ENCODE peak calls at places on chromosome 16, in nine cellular contexts. One of them, this sample, is unnamed.
A peak's percentile ranks its signal among the peaks of the same experiment; 100 is the strongest.

GRCh38 chr16:27430923-27431484 is 29.0 kb downstream of the IL21R start:
- DNase-seq in body of pancreas: no peak
- DNase-seq in Peyer's patch: no peak
- DNase-seq in lung: peak; percentile 18
- DNase-seq in uterus: no peak
- DNase-seq in stomach: peak; percentile 13
- DNase-seq in mucosa of descending colon: no peak
- DNase-seq in transverse colon: no peak
- DNase-seq in right cardiac atrium: no peak
- DNase-seq in this sample: no peak

GRCh38 chr16:51637744-51638100 is 486.7 kb upstream of the SALL1 start:
- DNase-seq in transverse colon: no peak
- DNase-seq in Peyer's patch: no peak
- DNase-seq in stomach: no peak
- DNase-seq in mucosa of descending colon: no peak
- DNase-seq in right cardiac atrium: no peak
- DNase-seq in uterus: no peak
- DNase-seq in body of pancreas: no peak
- DNase-seq in lung: no peak
- DNase-seq in this sample: no peak

GRCh38 chr16:78695371-78695770 is 595.9 kb downstream of the WWOX start:
- DNase-seq in Peyer's patch: no peak
- DNase-seq in transverse colon: no peak
- DNase-seq in uterus: no peak
- DNase-seq in stomach: no peak
- DNase-seq in mucosa of descending colon: no peak
- DNase-seq in right cardiac atrium: no peak
- DNase-seq in body of pancreas: peak; percentile 51
- DNase-seq in lung: no peak
- DNase-seq in this sample: no peak

GRCh38 chr16:48617711-48618148 is 7.8 kb upstream of the N4BP1 start:
- DNase-seq in Peyer's patch: no peak
- DNase-seq in uterus: no peak
- DNase-seq in right cardiac atrium: peak; percentile 71
- DNase-seq in stomach: peak; percentile 36
- DNase-seq in lung: peak; percentile 69
- DNase-seq in transverse colon: no peak
- DNase-seq in body of pancreas: peak; percentile 55
- DNase-seq in mucosa of descending colon: no peak
- DNase-seq in this sample: no peak

GRCh38 chr16:75555213-75555706 is 792 bp downstream of the TMEM231 start:
- DNase-seq in right cardiac atrium: peak; percentile 91
- DNase-seq in body of pancreas: peak; percentile 72
- DNase-seq in lung: peak; percentile 84
- DNase-seq in Peyer's patch: peak; percentile 72
- DNase-seq in mucosa of descending colon: peak; percentile 79
- DNase-seq in stomach: peak; percentile 67
- DNase-seq in uterus: peak; percentile 62
- DNase-seq in transverse colon: peak; percentile 82
- DNase-seq in this sample: peak; percentile 71

GRCh38 chr16:2028146-2028545 is 1.4 kb downstream of the NHERF2 start:
- DNase-seq in lung: no peak
- DNase-seq in Peyer's patch: no peak
- DNase-seq in transverse colon: no peak
- DNase-seq in right cardiac atrium: no peak
- DNase-seq in mucosa of descending colon: no peak
- DNase-seq in uterus: no peak
- DNase-seq in stomach: no peak
- DNase-seq in body of pancreas: no peak
- DNase-seq in this sample: no peak

GRCh38 chr16:74320707-74321106 is 24.1 kb downstream of the PSMD7 start:
- DNase-seq in body of pancreas: peak; percentile 71
- DNase-seq in uterus: no peak
- DNase-seq in Peyer's patch: no peak
- DNase-seq in mucosa of descending colon: no peak
- DNase-seq in stomach: no peak
- DNase-seq in lung: no peak
- DNase-seq in right cardiac atrium: no peak
- DNase-seq in transverse colon: no peak
- DNase-seq in this sample: no peak

GRCh38 chr16:31105677-31106213 is 2.4 kb upstream of the BCKDK start:
- DNase-seq in transverse colon: peak; percentile 88
- DNase-seq in Peyer's patch: peak; percentile 89
- DNase-seq in lung: peak; percentile 89
- DNase-seq in mucosa of descending colon: peak; percentile 91
- DNase-seq in stomach: peak; percentile 88
- DNase-seq in right cardiac atrium: peak; percentile 96
- DNase-seq in body of pancreas: peak; percentile 92
- DNase-seq in uterus: peak; percentile 82
- DNase-seq in this sample: peak; percentile 73

GRCh38 chr16:24674877-24675276 is 54.6 kb upstream of the TNRC6A start:
- DNase-seq in uterus: no peak
- DNase-seq in body of pancreas: no peak
- DNase-seq in mucosa of descending colon: no peak
- DNase-seq in right cardiac atrium: no peak
- DNase-seq in lung: no peak
- DNase-seq in transverse colon: no peak
- DNase-seq in stomach: no peak
- DNase-seq in Peyer's patch: no peak
- DNase-seq in this sample: no peak

GRCh38 chr16:66359811-66360608 is 6.5 kb upstream of the CDH5 start:
- DNase-seq in stomach: no peak
- DNase-seq in transverse colon: no peak
- DNase-seq in uterus: no peak
- DNase-seq in lung: no peak
- DNase-seq in right cardiac atrium: peak; percentile 77
- DNase-seq in mucosa of descending colon: no peak
- DNase-seq in body of pancreas: no peak
- DNase-seq in Peyer's patch: no peak
- DNase-seq in this sample: no peak

GRCh38 chr16:66361604-66362135 is 4.8 kb upstream of the CDH5 start:
- DNase-seq in lung: no peak
- DNase-seq in uterus: no peak
- DNase-seq in stomach: no peak
- DNase-seq in mucosa of descending colon: no peak
- DNase-seq in transverse colon: no peak
- DNase-seq in right cardiac atrium: no peak
- DNase-seq in body of pancreas: no peak
- DNase-seq in Peyer's patch: no peak
- DNase-seq in this sample: no peak

GRCh38 chr16:66363196-66363777 is 3.2 kb upstream of the CDH5 start:
- DNase-seq in Peyer's patch: no peak
- DNase-seq in stomach: no peak
- DNase-seq in transverse colon: no peak
- DNase-seq in body of pancreas: no peak
- DNase-seq in lung: no peak
- DNase-seq in right cardiac atrium: no peak
- DNase-seq in mucosa of descending colon: no peak
- DNase-seq in uterus: no peak
- DNase-seq in this sample: no peak

GRCh38 chr16:66359012-66359411 is 7.5 kb upstream of the CDH5 start:
- DNase-seq in uterus: no peak
- DNase-seq in body of pancreas: no peak
- DNase-seq in transverse colon: no peak
- DNase-seq in Peyer's patch: no peak
- DNase-seq in mucosa of descending colon: no peak
- DNase-seq in stomach: no peak
- DNase-seq in right cardiac atrium: no peak
- DNase-seq in lung: no peak
- DNase-seq in this sample: no peak

GRCh38 chr16:66360624-66361324 is 5.7 kb upstream of the CDH5 start:
- DNase-seq in right cardiac atrium: peak; percentile 73
- DNase-seq in Peyer's patch: no peak
- DNase-seq in mucosa of descending colon: no peak
- DNase-seq in stomach: no peak
- DNase-seq in body of pancreas: no peak
- DNase-seq in uterus: no peak
- DNase-seq in transverse colon: no peak
- DNase-seq in lung: no peak
- DNase-seq in this sample: no peak
- H3K4me1 ChIP-seq in right cardiac atrium: peaks cover 9% of the 10 kb centered on the region
- H3K4me1 ChIP-seq in Peyer's patch: no peaks in the 10 kb centered on the region
- H3K4me1 ChIP-seq in mucosa of descending colon: peaks cover 6% of the 10 kb centered on the region
- H3K4me1 ChIP-seq in stomach: peaks cover 3% of the 10 kb centered on the region
- H3K4me1 ChIP-seq in body of pancreas: no peaks in the 10 kb centered on the region
- H3K4me1 ChIP-seq in uterus: no peaks in the 10 kb centered on the region
- H3K4me1 ChIP-seq in transverse colon: peaks cover 9% of the 10 kb centered on the region
- H3K4me1 ChIP-seq in lung: no peaks in the 10 kb centered on the region
- H3K4me1 ChIP-seq in this sample: no peaks in the 10 kb centered on the region

GRCh38 chr16:71448274-71448866 is 6.5 kb upstream of the TLE7 start:
- DNase-seq in lung: no peak
- DNase-seq in right cardiac atrium: no peak
- DNase-seq in body of pancreas: no peak
- DNase-seq in transverse colon: no peak
- DNase-seq in Peyer's patch: no peak
- DNase-seq in mucosa of descending colon: no peak
- DNase-seq in uterus: no peak
- DNase-seq in stomach: no peak
- DNase-seq in this sample: no peak

GRCh38 chr16:71453051-71453450 is 9.0 kb downstream of the ZNF23 start:
- DNase-seq in lung: no peak
- DNase-seq in Peyer's patch: no peak
- DNase-seq in mucosa of descending colon: no peak
- DNase-seq in uterus: no peak
- DNase-seq in stomach: no peak
- DNase-seq in body of pancreas: no peak
- DNase-seq in transverse colon: no peak
- DNase-seq in right cardiac atrium: no peak
- DNase-seq in this sample: no peak

GRCh38 chr16:71443714-71444113 is 1.9 kb upstream of the TLE7 start:
- DNase-seq in transverse colon: no peak
- DNase-seq in uterus: no peak
- DNase-seq in lung: no peak
- DNase-seq in body of pancreas: no peak
- DNase-seq in mucosa of descending colon: no peak
- DNase-seq in Peyer's patch: no peak
- DNase-seq in right cardiac atrium: no peak
- DNase-seq in stomach: no peak
- DNase-seq in this sample: no peak

GRCh38 chr16:71449020-71449419 is 7.2 kb upstream of the TLE7 start:
- DNase-seq in mucosa of descending colon: no peak
- DNase-seq in uterus: no peak
- DNase-seq in lung: no peak
- DNase-seq in right cardiac atrium: no peak
- DNase-seq in stomach: no peak
- DNase-seq in body of pancreas: no peak
- DNase-seq in Peyer's patch: no peak
- DNase-seq in transverse colon: no peak
- DNase-seq in this sample: no peak
- H3K9me3 ChIP-seq in mucosa of descending colon: peaks cover 97% of the 10 kb centered on the region
- H3K9me3 ChIP-seq in uterus: peaks cover 93% of the 10 kb centered on the region
- H3K9me3 ChIP-seq in lung: peaks cover 29% of the 10 kb centered on the region
- H3K9me3 ChIP-seq in right cardiac atrium: peaks cover 20% of the 10 kb centered on the region
- H3K9me3 ChIP-seq in stomach: peaks cover 59% of the 10 kb centered on the region
- H3K9me3 ChIP-seq in body of pancreas: peaks cover 65% of the 10 kb centered on the region
- H3K9me3 ChIP-seq in Peyer's patch: peaks cover 72% of the 10 kb centered on the region
- H3K9me3 ChIP-seq in transverse colon: peaks cover 73% of the 10 kb centered on the region
- H3K9me3 ChIP-seq in this sample: peaks cover 2% of the 10 kb centered on the region

GRCh38 chr16:82834156-82834758 is 207.5 kb downstream of the CDH13 start:
- DNase-seq in body of pancreas: no peak
- DNase-seq in lung: no peak
- DNase-seq in transverse colon: no peak
- DNase-seq in uterus: no peak
- DNase-seq in stomach: no peak
- DNase-seq in right cardiac atrium: peak; percentile 36
- DNase-seq in Peyer's patch: no peak
- DNase-seq in mucosa of descending colon: no peak
- DNase-seq in this sample: no peak
- H3K4me3 ChIP-seq in body of pancreas: no peak overlapping the region
- H3K4me3 ChIP-seq in lung: no peak overlapping the region
- H3K4me3 ChIP-seq in transverse colon: no peak overlapping the region
- H3K4me3 ChIP-seq in uterus: no peak overlapping the region
- H3K4me3 ChIP-seq in stomach: no peak overlapping the region
- H3K4me3 ChIP-seq in right cardiac atrium: no peak overlapping the region
- H3K4me3 ChIP-seq in Peyer's patch: no peak overlapping the region
- H3K4me3 ChIP-seq in mucosa of descending colon: no peak overlapping the region
- H3K4me3 ChIP-seq in this sample: no peak overlapping the region

GRCh38 chr16:88902744-88903143 is 36.3 kb upstream of the PABPN1L start:
- DNase-seq in mucosa of descending colon: no peak
- DNase-seq in body of pancreas: no peak
- DNase-seq in right cardiac atrium: no peak
- DNase-seq in Peyer's patch: no peak
- DNase-seq in transverse colon: no peak
- DNase-seq in lung: no peak
- DNase-seq in uterus: no peak
- DNase-seq in stomach: no peak
- DNase-seq in this sample: no peak
- H3K4me1 ChIP-seq in mucosa of descending colon: no peaks in the 10 kb centered on the region
- H3K4me1 ChIP-seq in body of pancreas: no peaks in the 10 kb centered on the region
- H3K4me1 ChIP-seq in right cardiac atrium: no peaks in the 10 kb centered on the region
- H3K4me1 ChIP-seq in Peyer's patch: no peaks in the 10 kb centered on the region
- H3K4me1 ChIP-seq in transverse colon: no peaks in the 10 kb centered on the region
- H3K4me1 ChIP-seq in lung: no peaks in the 10 kb centered on the region
- H3K4me1 ChIP-seq in uterus: no peaks in the 10 kb centered on the region
- H3K4me1 ChIP-seq in stomach: no peaks in the 10 kb centered on the region
- H3K4me1 ChIP-seq in this sample: no peaks in the 10 kb centered on the region

DNA sequence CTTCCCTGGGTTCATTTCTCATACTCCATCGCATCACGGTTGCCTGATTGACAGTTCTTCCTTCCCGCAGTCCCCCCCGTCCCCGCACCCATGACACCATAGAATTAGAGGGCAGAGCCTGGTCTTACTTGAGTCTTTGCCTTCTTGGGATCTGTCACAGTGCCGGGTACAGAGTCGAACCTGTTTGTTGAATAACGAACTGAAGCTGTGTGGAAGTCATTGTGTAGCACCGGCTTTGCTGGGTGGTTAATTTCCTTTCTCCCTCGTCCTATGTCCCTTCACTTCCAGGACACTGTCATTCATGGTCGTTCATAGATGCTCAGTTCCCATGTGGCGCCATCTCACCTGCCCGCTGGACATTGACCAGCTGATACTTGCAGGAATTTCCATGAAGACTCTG is 315.3 kb downstream of the CPPED1 start:
- DNase-seq in Peyer's patch: no peak
- DNase-seq in transverse colon: no peak
- DNase-seq in body of pancreas: no peak
- DNase-seq in lung: no peak
- DNase-seq in stomach: no peak
- DNase-seq in uterus: no peak
- DNase-seq in right cardiac atrium: no peak
- DNase-seq in mucosa of descending colon: no peak
- DNase-seq in this sample: no peak
- H3K9me3 ChIP-seq in Peyer's patch: no peaks in the 10 kb centered on the region
- H3K9me3 ChIP-seq in transverse colon: no peaks in the 10 kb centered on the region
- H3K9me3 ChIP-seq in body of pancreas: no peaks in the 10 kb centered on the region
- H3K9me3 ChIP-seq in lung: no peaks in the 10 kb centered on the region
- H3K9me3 ChIP-seq in stomach: no peaks in the 10 kb centered on the region
- H3K9me3 ChIP-seq in uterus: no peaks in the 10 kb centered on the region
- H3K9me3 ChIP-seq in right cardiac atrium: no peaks in the 10 kb centered on the region
- H3K9me3 ChIP-seq in mucosa of descending colon: no peaks in the 10 kb centered on the region
- H3K9me3 ChIP-seq in this sample: no peaks in the 10 kb centered on the region

GRCh38 chr16:10552998-10553491 is 27.4 kb downstream of the EMP2 start:
- DNase-seq in lung: peak; percentile 47
- DNase-seq in body of pancreas: peak; percentile 18
- DNase-seq in stomach: peak; percentile 30
- DNase-seq in mucosa of descending colon: peak; percentile 33
- DNase-seq in uterus: no peak
- DNase-seq in transverse colon: peak; percentile 41
- DNase-seq in Peyer's patch: no peak
- DNase-seq in right cardiac atrium: peak; percentile 83
- DNase-seq in this sample: no peak
- H3K4me3 ChIP-seq in lung: no peak overlapping the region
- H3K4me3 ChIP-seq in body of pancreas: no peak overlapping the region
- H3K4me3 ChIP-seq in stomach: no peak overlapping the region
- H3K4me3 ChIP-seq in mucosa of descending colon: no peak overlapping the region
- H3K4me3 ChIP-seq in uterus: no peak overlapping the region
- H3K4me3 ChIP-seq in transverse colon: no peak overlapping the region
- H3K4me3 ChIP-seq in Peyer's patch: no peak overlapping the region
- H3K4me3 ChIP-seq in right cardiac atrium: peak overlapping the region; percentile 63
- H3K4me3 ChIP-seq in this sample: no peak overlapping the region

GRCh38 chr16:73154063-73154870 is 106.3 kb upstream of the ZFHX3 start:
- DNase-seq in lung: no peak
- DNase-seq in uterus: no peak
- DNase-seq in stomach: no peak
- DNase-seq in Peyer's patch: no peak
- DNase-seq in body of pancreas: no peak
- DNase-seq in mucosa of descending colon: no peak
- DNase-seq in transverse colon: no peak
- DNase-seq in right cardiac atrium: peak; percentile 74
- DNase-seq in this sample: no peak
- H3K4me1 ChIP-seq in lung: no peaks in the 10 kb centered on the region
- H3K4me1 ChIP-seq in uterus: no peaks in the 10 kb centered on the region
- H3K4me1 ChIP-seq in stomach: no peaks in the 10 kb centered on the region
- H3K4me1 ChIP-seq in Peyer's patch: no peaks in the 10 kb centered on the region
- H3K4me1 ChIP-seq in body of pancreas: no peaks in the 10 kb centered on the region
- H3K4me1 ChIP-seq in mucosa of descending colon: no peaks in the 10 kb centered on the region
- H3K4me1 ChIP-seq in transverse colon: no peaks in the 10 kb centered on the region
- H3K4me1 ChIP-seq in right cardiac atrium: no peaks in the 10 kb centered on the region
- H3K4me1 ChIP-seq in this sample: no peaks in the 10 kb centered on the region